ENCODE peak calls at places on chromosomes 1 and 21, in eight cellular contexts. O, Y, I, K, U, P, F and Z are unnamed samples.

GRCh38 chr1:2231667-2232254 is 3.6 kb downstream of the SKI start:
- DNase-seq in F (peak), O (peak), K (peak), I (peak), U (no peak), P (no peak), Y (peak), Z (no peak)

GRCh38 chr1:2848006-2848670 is 46.6 kb upstream of the TTC34 start:
- DNase-seq in O (no peak), Y (no peak), I (no peak), P (no peak), U (no peak), F (no peak), K (no peak), Z (no peak)

GRCh38 chr1:42177551-42177981 is 13.0 kb upstream of the GUCA2A start:
- DNase-seq in O (no peak), Y (no peak), I (no peak), F (peak), P (no peak), K (no peak), U (peak), Z (no peak)

GRCh38 chr1:23923592-23924495 is 10.7 kb upstream of the CNR2 start:
- DNase-seq in Y (no peak), F (peak), O (no peak), P (no peak), U (peak), K (no peak), I (no peak), Z (no peak)

GRCh38 chr21:15031790-15032357 is 32.9 kb downstream of the NRIP1 start:
- DNase-seq in K (no peak), P (no peak), O (no peak), Y (peak), F (no peak), U (peak), I (no peak), Z (no peak)

GRCh38 chr1:31356427-31356826 is 16.4 kb downstream of the FABP3 start:
- DNase-seq in O (no peak), P (no peak), Y (no peak), F (no peak), U (no peak), I (no peak), K (no peak), Z (no peak)

GRCh38 chr21:31557421-31557955 is 102.0 kb upstream of the SOD1 start:
- DNase-seq in F (no peak), K (peak), U (no peak), Y (no peak), I (no peak), P (peak), O (no peak), Z (no peak)

GRCh38 chr1:156616463-156616862 is 2.8 kb upstream of the HAPLN2 start:
- DNase-seq in F (no peak), Y (no peak), P (no peak), I (no peak), K (no peak), U (peak), O (no peak), Z (no peak)

GRCh38 chr1:106055900-106056299 is 1000.6 kb upstream of the PRMT6 start:
- DNase-seq in P (no peak), Y (no peak), U (no peak), K (no peak), I (no peak), F (no peak), O (no peak), Z (no peak)